ENCODE peak calls at places on chromosomes 16 and 17, in eight cellular contexts. U, F, M, K, L, H, D and S are unnamed samples. For H3K9me3, the result is how much of the 10 kb centered on the place peaks cover.

GRCh38 chr17:79485399-79485985 is 125.4 kb downstream of the RBFOX3 start:
- DNase-seq in K (no peak), D (no peak), H (no peak), U (no peak), M (no peak), L (no peak), F (no peak), S (no peak)

GRCh38 chr16:273547-274421 is 2.0 kb downstream of the RGS11 start:
- DNase-seq in K (no peak), M (no peak), H (no peak), U (no peak), L (no peak), F (no peak), D (peak), S (no peak)

GRCh38 chr17:77906377-77906871 is 52.1 kb upstream of the TNRC6C start:
- DNase-seq in U (no peak), K (peak), L (no peak), F (peak), D (no peak), H (no peak), M (no peak), S (no peak)

GRCh38 chr17:7435676-7436555 is 681 bp downstream of the TMEM102 start:
- DNase-seq in M (peak), D (peak), K (no peak), L (peak), H (peak), F (no peak), U (peak), S (no peak)

GRCh38 chr16:4053663-4054479 is 62.4 kb downstream of the ADCY9 start:
- DNase-seq in H (peak), U (no peak), L (no peak), M (peak), K (peak), D (peak), F (peak), S (peak)

GRCh38 chr17:50206604-50207293 is 5.3 kb upstream of the COL1A1 start:
- DNase-seq in L (no peak), D (no peak), K (peak), U (no peak), F (peak), M (peak), H (peak), S (peak)

GRCh38 chr17:43952724-43953666 is 745 bp downstream of the PYY start:
- DNase-seq in L (no peak), U (peak), D (no peak), M (no peak), H (peak), F (no peak), K (no peak), S (no peak)

GRCh38 chr16:24755201-24755874 is 25.9 kb downstream of the TNRC6A start:
- DNase-seq in H (no peak), K (no peak), F (no peak), M (no peak), D (no peak), L (no peak), U (no peak), S (no peak)

GRCh38 chr16:35562471-35562870 is 2103.1 kb downstream of the TP53TG3F start:
- DNase-seq in K (no peak), M (no peak), F (no peak), D (no peak), U (no peak), L (no peak), H (no peak), S (no peak)

GRCh38 chr16:35564889-35565288 is 2105.5 kb downstream of the TP53TG3F start:
- DNase-seq in H (no peak), D (no peak), L (no peak), K (no peak), M (no peak), F (no peak), U (no peak), S (no peak)

GRCh38 chr16:35561346-35561745 is 2101.9 kb downstream of the TP53TG3F start:
- DNase-seq in U (no peak), F (no peak), H (no peak), K (no peak), M (no peak), L (no peak), D (no peak), S (no peak)

GRCh38 chr16:35564148-35564547 is 2104.7 kb downstream of the TP53TG3F start:
- DNase-seq in M (no peak), D (no peak), K (no peak), F (no peak), L (no peak), U (no peak), H (no peak), S (no peak)

GRCh38 chr16:35562919-35563318 is 2103.5 kb downstream of the TP53TG3F start:
- DNase-seq in H (no peak), F (no peak), K (no peak), U (no peak), L (no peak), M (no peak), D (no peak), S (no peak)
- H3K9me3 ChIP-seq in H (under half), F (under half), K (under half), U (half or more), L (under half), M (under half), D (under half), S (under half)

GRCh38 chr16:79163666-79164377 is 436.7 kb downstream of the MAF start:
- DNase-seq in U (no peak), F (no peak), L (peak), K (no peak), M (no peak), H (no peak), D (no peak), S (no peak)
- H3K4me3 ChIP-seq in U (no peak), F (no peak), L (no peak), K (no peak), M (no peak), H (no peak), D (no peak), S (no peak)

GRCh38 chr17:82948957-82949356 is 109.1 kb upstream of the ZNF750 start:
- DNase-seq in U (no peak), M (no peak), D (no peak), H (no peak), F (peak), L (no peak), K (peak), S (no peak)
- H3K9me3 ChIP-seq in U (half or more), M (under half), D (under half), H (under half), F (under half), L (under half), K (under half), S (under half)

GRCh38 chr16:56192644-56192960 is 1.3 kb downstream of the GNAO1 start:
- DNase-seq in H (no peak), L (no peak), D (no peak), U (no peak), K (no peak), M (no peak), F (no peak), S (no peak)

GRCh38 chr16:56191807-56192643 is 736 bp downstream of the GNAO1 start:
- DNase-seq in F (peak), D (no peak), L (no peak), U (no peak), K (no peak), M (no peak), H (no peak), S (peak)

GRCh38 chr16:56192971-56193936 is 2.0 kb downstream of the GNAO1 start:
- DNase-seq in F (no peak), M (no peak), H (no peak), K (no peak), D (no peak), U (no peak), L (no peak), S (no peak)

GRCh38 chr16:56189990-56190902 is 1.0 kb upstream of the GNAO1 start:
- DNase-seq in K (no peak), F (no peak), L (no peak), H (peak), U (peak), D (no peak), M (no peak), S (peak)

DNA sequence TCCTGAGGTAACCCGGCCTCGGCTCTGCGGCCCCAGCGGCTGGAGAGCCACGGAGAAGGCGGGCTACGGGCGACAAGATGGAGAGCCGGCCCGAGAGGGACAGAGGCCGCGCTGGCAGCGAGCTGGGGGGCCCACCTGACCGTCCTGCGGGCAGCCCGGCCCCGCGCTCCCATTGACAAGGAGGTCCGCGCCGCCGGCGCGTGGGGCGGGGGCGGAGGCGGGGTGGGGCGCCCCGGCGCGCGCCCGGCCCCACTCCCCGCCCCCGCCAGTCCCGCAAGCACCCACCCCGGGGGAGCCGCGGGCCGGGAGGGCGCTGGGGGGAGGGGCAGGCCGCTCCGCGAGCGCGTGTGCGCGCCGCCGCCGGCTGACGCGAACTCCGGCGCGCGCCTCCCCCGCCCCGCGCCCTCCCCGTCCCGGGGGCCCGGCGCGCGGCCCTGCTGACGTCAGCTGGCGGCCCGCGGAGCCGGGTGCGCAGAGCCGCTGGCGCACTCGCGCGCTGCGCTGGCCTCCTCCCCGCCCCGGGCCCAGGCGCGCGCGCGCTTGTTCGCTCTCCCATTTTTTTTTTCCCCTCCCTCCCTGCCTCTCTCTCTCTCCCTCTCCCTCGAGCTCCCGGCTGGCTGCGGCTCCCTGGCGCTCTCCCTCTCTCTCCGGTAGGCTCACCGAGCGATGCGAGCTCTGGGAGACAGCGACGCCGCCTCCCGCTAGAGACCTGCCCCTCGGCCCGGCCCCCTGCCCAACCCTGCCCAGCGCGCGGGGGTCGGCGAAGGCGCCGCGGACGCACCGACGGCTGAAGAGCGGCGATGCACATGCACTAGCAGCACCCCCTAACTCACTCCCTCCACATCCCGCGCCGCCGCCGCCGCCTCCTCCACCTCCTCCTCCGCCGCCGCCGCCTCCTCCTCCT is at the start of gene GNAO1:
- DNase-seq in K (peak), F (peak), H (peak), D (peak), U (peak), M (peak), L (peak), S (peak)
- H3K4me3 ChIP-seq in K (peak), F (peak), H (peak), D (peak), U (peak), M (peak), L (peak), S (peak)

GRCh38 chr17:21677126-21677910 is 15.0 kb upstream of the KCNJ18 start:
- DNase-seq in H (no peak), K (peak), D (no peak), L (no peak), U (no peak), F (no peak), M (no peak), S (peak)

GRCh38 chr17:21678451-21679081 is 13.8 kb upstream of the KCNJ18 start:
- DNase-seq in D (peak), F (no peak), H (no peak), M (no peak), K (peak), U (no peak), L (no peak), S (no peak)

GRCh38 chr17:21677911-21678310 is 14.4 kb upstream of the KCNJ18 start:
- DNase-seq in U (no peak), L (no peak), D (no peak), H (no peak), F (no peak), K (peak), M (no peak), S (no peak)

GRCh38 chr17:21676281-21677111 is 15.8 kb upstream of the KCNJ18 start:
- DNase-seq in D (no peak), M (no peak), L (no peak), U (no peak), K (peak), H (no peak), F (no peak), S (peak)

DNA sequence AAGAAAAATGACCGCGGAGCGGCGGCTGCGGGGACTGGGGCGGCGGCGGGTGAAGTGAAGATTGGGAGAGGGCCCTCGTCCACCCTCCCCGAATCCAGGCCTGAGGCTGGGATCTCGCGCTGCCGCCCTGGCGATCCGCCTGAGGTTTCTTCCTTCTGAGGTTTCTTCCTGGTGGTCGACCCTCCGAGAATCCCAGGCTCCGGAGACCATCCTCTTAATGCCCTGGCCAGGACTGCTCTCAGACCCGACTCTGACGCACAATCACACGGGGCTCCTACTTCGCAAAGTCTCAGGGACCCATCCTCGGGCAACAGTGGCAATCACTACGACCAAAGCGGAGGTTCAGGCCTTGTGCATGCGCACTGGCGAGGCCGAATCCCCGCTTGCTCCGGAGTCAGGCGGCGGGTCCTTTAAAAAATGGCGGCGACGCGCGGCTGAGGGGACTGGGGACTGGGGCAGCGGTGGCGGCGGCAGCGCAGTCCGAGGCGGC is 18.0 kb upstream of the KCNJ18 start:
- DNase-seq in F (no peak), M (no peak), U (no peak), D (no peak), H (no peak), L (no peak), K (peak), S (no peak)
- H3K9me3 ChIP-seq in F (under half), M (under half), U (under half), D (under half), H (under half), L (under half), K (under half), S (under half)

DNA sequence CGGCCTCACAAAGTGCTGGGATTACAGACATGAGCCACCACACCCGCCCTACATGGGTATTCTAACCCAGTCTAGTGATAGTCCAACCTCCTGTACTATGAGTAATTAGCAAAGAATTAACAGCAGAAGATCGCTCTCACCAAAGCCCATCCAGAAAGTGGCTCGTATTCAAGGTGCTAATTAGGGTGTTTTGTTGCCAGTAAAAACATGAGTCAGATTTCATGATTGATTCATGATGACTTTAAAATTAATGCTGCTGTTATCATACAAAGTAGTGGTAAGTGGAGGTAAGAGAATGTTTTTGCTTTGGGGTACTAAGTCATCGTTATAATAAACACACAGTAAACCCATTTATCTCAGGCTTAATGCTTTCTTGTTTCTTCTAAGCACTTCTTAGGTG is 428.8 kb downstream of the WWOX start:
- DNase-seq in L (no peak), F (no peak), D (no peak), U (no peak), K (no peak), H (no peak), M (no peak), S (no peak)
- H3K4me3 ChIP-seq in L (no peak), F (no peak), D (no peak), U (no peak), K (no peak), H (no peak), M (no peak), S (no peak)

GRCh38 chr17:76720941-76721340 is 5.5 kb downstream of the JMJD6 start:
- DNase-seq in L (no peak), M (no peak), D (no peak), K (peak), U (no peak), H (no peak), F (no peak), S (no peak)
- H3K9me3 ChIP-seq in L (under half), M (under half), D (under half), K (under half), U (under half), H (under half), F (under half), S (under half)

GRCh38 chr17:35345445-35345925 is 27.9 kb downstream of the SLFN11 start:
- DNase-seq in F (no peak), H (no peak), U (peak), L (no peak), D (no peak), M (peak), K (no peak), S (no peak)
- H3K4me3 ChIP-seq in F (peak), H (peak), U (no peak), L (peak), D (peak), M (no peak), K (peak), S (peak)

DNA sequence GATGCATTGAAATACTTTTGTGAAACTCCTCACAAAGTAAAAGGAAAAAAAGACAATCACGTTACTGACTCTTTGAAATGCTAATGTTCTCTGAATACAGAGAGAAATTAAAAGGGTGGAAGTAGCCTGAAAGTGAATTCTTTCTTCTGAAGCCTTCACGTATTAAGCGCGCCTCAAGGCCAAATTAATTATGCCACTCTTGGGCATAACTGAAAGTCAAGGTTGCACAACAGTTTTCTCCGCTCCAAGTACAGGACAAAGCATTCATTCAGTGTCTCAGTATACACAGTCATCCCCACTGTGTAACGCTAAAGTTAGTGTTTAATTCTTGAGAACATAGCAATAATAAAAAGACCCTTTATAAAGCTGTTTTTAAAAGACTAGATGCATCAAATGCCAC is 21.5 kb downstream of the PARN start:
- DNase-seq in H (no peak), U (no peak), L (no peak), K (no peak), F (no peak), M (no peak), D (no peak), S (no peak)
- H3K9me3 ChIP-seq in H (under half), U (under half), L (under half), K (under half), F (under half), M (under half), D (under half), S (under half)